ENCODE peak calls at places on chromosomes 16 and 17, in ten cellular contexts. One of them, this sample, is unnamed.
A peak's percentile ranks its signal among the peaks of the same experiment; 100 is the strongest.

GRCh38 chr16:86635181-86635580 is 56.8 kb downstream of the FOXL1 start:
- DNase-seq in MM.1S: no peak
- DNase-seq in heart right ventricle: peak; percentile 42
- DNase-seq in GM12865: no peak
- DNase-seq in breast epithelium: no peak
- DNase-seq in AG04450: no peak
- DNase-seq in retinal pigment epithelial cell: no peak
- DNase-seq in cardiac fibroblast: peak; percentile 68
- DNase-seq in esophagus squamous epithelium: no peak
- DNase-seq in fibroblast of the aortic adventitia: peak; percentile 93
- DNase-seq in this sample: peak; percentile 61

GRCh38 chr17:13943859-13944258 is 125.4 kb upstream of the COX10 start:
- DNase-seq in heart right ventricle: no peak
- DNase-seq in esophagus squamous epithelium: no peak
- DNase-seq in cardiac fibroblast: no peak
- DNase-seq in AG04450: no peak
- DNase-seq in retinal pigment epithelial cell: no peak
- DNase-seq in MM.1S: no peak
- DNase-seq in breast epithelium: no peak
- DNase-seq in GM12865: no peak
- DNase-seq in fibroblast of the aortic adventitia: no peak
- DNase-seq in this sample: no peak

GRCh38 chr17:47789611-47790520 is 31.7 kb downstream of the OSBPL7 start:
- DNase-seq in AG04450: no peak
- DNase-seq in fibroblast of the aortic adventitia: peak; percentile 34
- DNase-seq in breast epithelium: peak; percentile 59
- DNase-seq in cardiac fibroblast: peak; percentile 52
- DNase-seq in GM12865: peak; percentile 27
- DNase-seq in esophagus squamous epithelium: no peak
- DNase-seq in heart right ventricle: no peak
- DNase-seq in retinal pigment epithelial cell: no peak
- DNase-seq in MM.1S: peak; percentile 37
- DNase-seq in this sample: peak; percentile 54

GRCh38 chr17:76547183-76547641 is 7.4 kb downstream of the PRCD start:
- DNase-seq in fibroblast of the aortic adventitia: peak; percentile 79
- DNase-seq in heart right ventricle: peak; percentile 81
- DNase-seq in esophagus squamous epithelium: no peak
- DNase-seq in AG04450: no peak
- DNase-seq in retinal pigment epithelial cell: no peak
- DNase-seq in GM12865: peak; percentile 70
- DNase-seq in MM.1S: peak; percentile 51
- DNase-seq in breast epithelium: no peak
- DNase-seq in cardiac fibroblast: peak; percentile 83
- DNase-seq in this sample: peak; percentile 85

GRCh38 chr16:75452464-75453190 is 11.9 kb downstream of the TMEM170A start:
- DNase-seq in MM.1S: no peak
- DNase-seq in heart right ventricle: no peak
- DNase-seq in fibroblast of the aortic adventitia: no peak
- DNase-seq in retinal pigment epithelial cell: no peak
- DNase-seq in breast epithelium: no peak
- DNase-seq in GM12865: no peak
- DNase-seq in cardiac fibroblast: no peak
- DNase-seq in esophagus squamous epithelium: no peak
- DNase-seq in AG04450: no peak
- DNase-seq in this sample: no peak

GRCh38 chr16:79691001-79691400 is 90.5 kb upstream of the MAF start:
- DNase-seq in AG04450: no peak
- DNase-seq in retinal pigment epithelial cell: no peak
- DNase-seq in breast epithelium: no peak
- DNase-seq in heart right ventricle: no peak
- DNase-seq in fibroblast of the aortic adventitia: no peak
- DNase-seq in esophagus squamous epithelium: no peak
- DNase-seq in cardiac fibroblast: no peak
- DNase-seq in MM.1S: no peak
- DNase-seq in GM12865: no peak
- DNase-seq in this sample: no peak

GRCh38 chr16:19173059-19173458 is 5.0 kb downstream of the SYT17 start:
- DNase-seq in GM12865: no peak
- DNase-seq in retinal pigment epithelial cell: no peak
- DNase-seq in esophagus squamous epithelium: no peak
- DNase-seq in cardiac fibroblast: no peak
- DNase-seq in MM.1S: no peak
- DNase-seq in breast epithelium: no peak
- DNase-seq in AG04450: no peak
- DNase-seq in heart right ventricle: no peak
- DNase-seq in fibroblast of the aortic adventitia: no peak
- DNase-seq in this sample: no peak

GRCh38 chr17:44086364-44087311 is 16.1 kb downstream of the G6PC3 start:
- DNase-seq in retinal pigment epithelial cell: peak; percentile 37
- DNase-seq in breast epithelium: no peak
- DNase-seq in esophagus squamous epithelium: no peak
- DNase-seq in heart right ventricle: no peak
- DNase-seq in cardiac fibroblast: peak; percentile 80
- DNase-seq in MM.1S: no peak
- DNase-seq in AG04450: peak; percentile 75
- DNase-seq in fibroblast of the aortic adventitia: peak; percentile 85
- DNase-seq in GM12865: no peak
- DNase-seq in this sample: peak; percentile 88

GRCh38 chr17:8621585-8621984 is 8.9 kb downstream of the MYH10 start:
- DNase-seq in cardiac fibroblast: peak; percentile 63
- DNase-seq in AG04450: no peak
- DNase-seq in fibroblast of the aortic adventitia: peak; percentile 63
- DNase-seq in retinal pigment epithelial cell: no peak
- DNase-seq in breast epithelium: no peak
- DNase-seq in esophagus squamous epithelium: no peak
- DNase-seq in MM.1S: no peak
- DNase-seq in heart right ventricle: no peak
- DNase-seq in GM12865: no peak
- DNase-seq in this sample: peak; percentile 55

GRCh38 chr17:3935140-3935542 is 18.9 kb upstream of the P2RX1 start:
- DNase-seq in heart right ventricle: peak; percentile 73
- DNase-seq in MM.1S: no peak
- DNase-seq in GM12865: peak; percentile 75
- DNase-seq in AG04450: peak; percentile 37
- DNase-seq in retinal pigment epithelial cell: no peak
- DNase-seq in breast epithelium: peak; percentile 78
- DNase-seq in fibroblast of the aortic adventitia: peak; percentile 42
- DNase-seq in esophagus squamous epithelium: no peak
- DNase-seq in cardiac fibroblast: peak; percentile 85
- DNase-seq in this sample: peak; percentile 86

DNA sequence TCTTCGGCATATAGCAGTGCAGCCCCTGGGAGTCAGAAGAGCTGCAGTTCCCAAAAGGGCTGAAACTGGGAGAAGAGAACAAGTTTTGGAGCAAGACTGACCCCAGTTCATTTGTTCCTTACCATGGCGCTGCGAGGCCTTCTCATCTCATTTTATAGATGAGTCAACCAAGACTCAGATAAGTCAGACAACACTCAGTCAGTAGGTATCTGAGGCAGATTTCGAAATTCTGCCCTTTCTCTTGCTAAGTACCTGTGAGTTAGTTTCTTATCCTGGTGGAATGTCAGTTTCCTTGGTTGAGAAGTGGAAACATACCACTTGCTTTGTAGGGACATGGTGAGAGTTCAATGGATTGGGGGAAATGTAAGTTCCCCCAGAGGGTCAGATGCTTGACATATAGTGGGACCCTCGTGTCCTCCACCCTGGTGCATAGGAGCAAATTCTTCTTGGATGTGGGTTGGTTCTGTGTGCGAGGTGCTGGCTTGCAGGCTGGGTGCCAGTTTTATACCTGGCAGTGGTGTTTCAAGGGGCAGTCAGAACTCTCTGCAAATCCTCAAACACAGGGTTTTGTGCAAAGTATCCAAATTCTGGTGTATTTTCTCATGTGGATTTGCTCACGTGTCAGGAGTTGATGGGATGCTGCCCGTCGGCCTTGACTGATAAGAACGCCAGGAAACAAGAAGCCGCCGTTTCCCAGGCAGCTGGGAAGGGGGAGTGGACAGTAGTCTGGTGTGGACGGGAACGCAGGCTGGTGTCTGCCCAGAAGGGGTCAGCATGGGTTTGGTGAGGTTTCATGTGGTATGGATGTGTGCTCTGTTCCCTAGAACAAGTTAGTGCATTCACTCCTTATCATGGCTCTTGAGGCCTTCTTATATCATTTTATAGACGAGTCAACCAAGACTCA is 61.1 kb upstream of the CIBAR2 start:
- DNase-seq in retinal pigment epithelial cell: no peak
- DNase-seq in heart right ventricle: no peak
- DNase-seq in cardiac fibroblast: peak; percentile 84
- DNase-seq in GM12865: no peak
- DNase-seq in MM.1S: no peak
- DNase-seq in breast epithelium: no peak
- DNase-seq in esophagus squamous epithelium: no peak
- DNase-seq in fibroblast of the aortic adventitia: peak; percentile 79
- DNase-seq in AG04450: peak; percentile 71
- DNase-seq in this sample: peak; percentile 85
- H3K4me3 ChIP-seq in retinal pigment epithelial cell: peak overlapping the region; percentile 36
- H3K4me3 ChIP-seq in heart right ventricle: peak overlapping the region; percentile 46
- H3K4me3 ChIP-seq in cardiac fibroblast: peak overlapping the region; percentile 47
- H3K4me3 ChIP-seq in GM12865: no peak overlapping the region
- H3K4me3 ChIP-seq in MM.1S: no peak overlapping the region
- H3K4me3 ChIP-seq in breast epithelium: peak overlapping the region; percentile 25
- H3K4me3 ChIP-seq in esophagus squamous epithelium: no peak overlapping the region
- H3K4me3 ChIP-seq in fibroblast of the aortic adventitia: peak overlapping the region; percentile 33
- H3K4me3 ChIP-seq in AG04450: peak overlapping the region; percentile 84
- H3K4me3 ChIP-seq in this sample: peak overlapping the region; percentile 57

DNA sequence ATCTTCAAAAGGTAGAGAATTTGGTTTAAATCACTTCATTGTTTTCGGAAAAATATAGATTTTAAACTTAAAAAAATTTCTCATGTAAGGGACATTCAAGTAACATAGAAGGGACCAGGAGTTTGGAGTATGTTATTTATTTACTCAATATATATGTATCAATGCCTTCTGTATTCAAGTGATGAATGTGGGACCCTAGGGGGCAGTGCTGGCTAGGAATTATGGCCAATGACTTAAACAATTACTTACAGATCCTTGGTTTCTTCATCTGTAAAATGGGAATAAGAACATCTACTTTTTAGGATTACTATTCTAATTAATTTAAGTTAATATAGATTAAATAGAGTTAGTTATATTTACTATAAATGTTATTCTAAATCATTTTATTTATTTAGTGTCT is 886.3 kb upstream of the RBFOX1 start:
- DNase-seq in fibroblast of the aortic adventitia: no peak
- DNase-seq in MM.1S: peak; percentile 33
- DNase-seq in cardiac fibroblast: no peak
- DNase-seq in esophagus squamous epithelium: no peak
- DNase-seq in AG04450: no peak
- DNase-seq in breast epithelium: no peak
- DNase-seq in retinal pigment epithelial cell: no peak
- DNase-seq in GM12865: no peak
- DNase-seq in heart right ventricle: no peak
- DNase-seq in this sample: no peak
- TF ChIP-seq CTCF in fibroblast of the aortic adventitia: no peak
- TF ChIP-seq CTCF in MM.1S: peak; percentile 7
- TF ChIP-seq CTCF in cardiac fibroblast: no peak
- TF ChIP-seq CTCF in esophagus squamous epithelium: no peak
- TF ChIP-seq CTCF in AG04450: no peak
- TF ChIP-seq CTCF in breast epithelium: no peak
- TF ChIP-seq CTCF in retinal pigment epithelial cell: no peak
- TF ChIP-seq CTCF in GM12865: no peak
- TF ChIP-seq CTCF in heart right ventricle: no peak
- TF ChIP-seq CTCF in this sample: no peak

GRCh38 chr17:63437287-63438091 is 8.6 kb downstream of the CYB561 start:
- DNase-seq in cardiac fibroblast: no peak
- DNase-seq in MM.1S: no peak
- DNase-seq in breast epithelium: no peak
- DNase-seq in retinal pigment epithelial cell: no peak
- DNase-seq in heart right ventricle: no peak
- DNase-seq in fibroblast of the aortic adventitia: peak; percentile 30
- DNase-seq in AG04450: no peak
- DNase-seq in esophagus squamous epithelium: no peak
- DNase-seq in GM12865: no peak
- DNase-seq in this sample: no peak
- H3K4me3 ChIP-seq in cardiac fibroblast: no peak overlapping the region
- H3K4me3 ChIP-seq in MM.1S: no peak overlapping the region
- H3K4me3 ChIP-seq in breast epithelium: peak overlapping the region; percentile 29
- H3K4me3 ChIP-seq in retinal pigment epithelial cell: no peak overlapping the region
- H3K4me3 ChIP-seq in heart right ventricle: no peak overlapping the region
- H3K4me3 ChIP-seq in fibroblast of the aortic adventitia: peak overlapping the region; percentile 45
- H3K4me3 ChIP-seq in AG04450: no peak overlapping the region
- H3K4me3 ChIP-seq in esophagus squamous epithelium: no peak overlapping the region
- H3K4me3 ChIP-seq in GM12865: no peak overlapping the region
- H3K4me3 ChIP-seq in this sample: no peak overlapping the region

GRCh38 chr16:65126845-65127624 is 5.2 kb upstream of the CDH11 start:
- DNase-seq in retinal pigment epithelial cell: no peak
- DNase-seq in MM.1S: no peak
- DNase-seq in cardiac fibroblast: no peak
- DNase-seq in fibroblast of the aortic adventitia: no peak
- DNase-seq in breast epithelium: no peak
- DNase-seq in AG04450: no peak
- DNase-seq in heart right ventricle: no peak
- DNase-seq in GM12865: no peak
- DNase-seq in esophagus squamous epithelium: no peak
- DNase-seq in this sample: no peak
- TF ChIP-seq CTCF in retinal pigment epithelial cell: peak; percentile 46
- TF ChIP-seq CTCF in MM.1S: peak; percentile 35
- TF ChIP-seq CTCF in cardiac fibroblast: peak; percentile 48
- TF ChIP-seq CTCF in fibroblast of the aortic adventitia: peak; percentile 43
- TF ChIP-seq CTCF in breast epithelium: no peak
- TF ChIP-seq CTCF in AG04450: peak; percentile 29
- TF ChIP-seq CTCF in heart right ventricle: peak; percentile 26
- TF ChIP-seq CTCF in GM12865: peak; percentile 33
- TF ChIP-seq CTCF in esophagus squamous epithelium: peak; percentile 23
- TF ChIP-seq CTCF in this sample: peak; percentile 36

DNA sequence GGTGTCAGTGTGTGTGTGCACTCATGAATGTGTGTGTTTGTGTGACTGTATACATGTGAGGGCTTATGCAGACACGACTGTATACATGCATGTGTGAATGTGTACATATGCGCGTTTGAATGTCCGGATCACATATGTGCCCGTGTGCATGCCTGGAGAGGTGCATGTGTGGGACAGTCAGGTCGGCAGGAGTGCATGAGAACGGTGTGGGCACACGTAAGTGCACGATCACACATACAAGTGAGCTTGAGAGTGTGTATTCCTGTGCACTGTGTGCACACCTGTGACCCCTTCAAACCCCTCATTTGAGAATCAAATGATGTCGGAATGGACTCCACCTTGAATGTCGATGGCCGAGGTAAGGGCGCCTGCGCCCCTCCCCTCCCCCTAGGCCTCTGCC is 694 bp upstream of the NGFR start:
- DNase-seq in esophagus squamous epithelium: no peak
- DNase-seq in heart right ventricle: no peak
- DNase-seq in cardiac fibroblast: no peak
- DNase-seq in fibroblast of the aortic adventitia: no peak
- DNase-seq in retinal pigment epithelial cell: no peak
- DNase-seq in breast epithelium: no peak
- DNase-seq in MM.1S: no peak
- DNase-seq in GM12865: no peak
- DNase-seq in AG04450: no peak
- DNase-seq in this sample: no peak
- H3K4me3 ChIP-seq in esophagus squamous epithelium: no peak overlapping the region
- H3K4me3 ChIP-seq in heart right ventricle: peak overlapping the region; percentile 68
- H3K4me3 ChIP-seq in cardiac fibroblast: no peak overlapping the region
- H3K4me3 ChIP-seq in fibroblast of the aortic adventitia: no peak overlapping the region
- H3K4me3 ChIP-seq in retinal pigment epithelial cell: no peak overlapping the region
- H3K4me3 ChIP-seq in breast epithelium: peak overlapping the region; percentile 66
- H3K4me3 ChIP-seq in MM.1S: no peak overlapping the region
- H3K4me3 ChIP-seq in GM12865: no peak overlapping the region
- H3K4me3 ChIP-seq in AG04450: no peak overlapping the region
- H3K4me3 ChIP-seq in this sample: no peak overlapping the region

This sample was measured in fibroblast of pulmonary artery.